ENCODE peak calls at places on chromosomes 13 and 19, in six cellular contexts. O is HEK293T, X is epithelial cell of esophagus, N is NB4, G is HS-5, D is HCT116. J is an unnamed sample.

GRCh38 chr13:67619346-67619745 is 389.2 kb upstream of the PCDH9 start:
- DNase-seq in O (no peak), X (peak), N (no peak), G (no peak), D (no peak), J (no peak)

GRCh38 chr19:4592445-4592844 is 33.0 kb upstream of the SEMA6B start:
- DNase-seq in O (no peak), X (no peak), N (no peak), G (no peak), D (no peak), J (no peak)

GRCh38 chr13:33153421-33154381 is 131.9 kb downstream of the STARD13 start:
- DNase-seq in O (no peak), X (peak), N (no peak), G (no peak), D (no peak), J (peak)

GRCh38 chr13:106143392-106143791 is 392.1 kb downstream of the EFNB2 start:
- DNase-seq in O (no peak), X (no peak), N (no peak), G (no peak), D (no peak), J (no peak)

GRCh38 chr19:9871626-9872338 is 36.7 kb downstream of the PIN1 start:
- DNase-seq in O (no peak), X (no peak), N (no peak), G (no peak), D (no peak), J (no peak)

GRCh38 chr19:1087813-1088418 is 7.3 kb downstream of the POLR2E start:
- DNase-seq in O (no peak), X (no peak), N (peak), G (no peak), D (no peak), J (no peak)

GRCh38 chr13:44843403-44843802 is 145.9 kb downstream of the NUFIP1 start:
- DNase-seq in O (no peak), X (peak), N (peak), G (no peak), D (no peak), J (no peak)

GRCh38 chr13:43339843-43340550 is 316.6 kb downstream of the DNAJC15 start:
- DNase-seq in O (no peak), X (no peak), N (no peak), G (no peak), D (no peak), J (no peak)

GRCh38 chr13:48412881-48413351 is at the start of gene LPAR6:
- DNase-seq in O (no peak), X (peak), N (peak), G (no peak), D (no peak), J (peak)

GRCh38 chr13:113411216-113412023 is 41.9 kb downstream of the ADPRHL1 start:
- DNase-seq in O (no peak), X (peak), N (peak), G (peak), D (peak), J (peak)

GRCh38 chr19:39405930-39406655 is 554 bp upstream of the ZFP36 start:
- DNase-seq in O (no peak), X (peak), N (peak), G (no peak), D (no peak), J (no peak)

GRCh38 chr13:110092869-110093268 is 214.1 kb downstream of the COL4A1 start:
- DNase-seq in O (no peak), X (no peak), N (no peak), G (no peak), D (no peak), J (no peak)

GRCh38 chr19:6023085-6023682 is 45.2 kb upstream of the RANBP3 start:
- DNase-seq in O (no peak), X (peak), N (peak), G (peak), D (no peak), J (no peak)

GRCh38 chr19:46659151-46660007 is 1.6 kb downstream of the DACT3 start:
- DNase-seq in O (no peak), X (no peak), N (peak), G (no peak), D (no peak), J (no peak)